ENCODE peak calls at places on chromosomes 13 and 19, in five cellular contexts. Y is cardiac fibroblast, X is SHP77, N is NCI-H146, Z is EH. G is an unnamed sample.

GRCh38 chr13:104984296-104984818 is 1551.1 kb downstream of the EFNB2 start:
- DNase-seq in Y (peak), Z (no peak), X (peak), N (no peak), G (no peak)

GRCh38 chr19:40524133-40524549 is 52.5 kb upstream of the SHKBP1 start:
- DNase-seq in Y (no peak), Z (no peak), N (no peak), X (no peak), G (no peak)

GRCh38 chr13:104737713-104738112 is 1671.5 kb upstream of the SLC10A2 start:
- DNase-seq in N (no peak), X (no peak), Z (no peak), Y (peak), G (no peak)

GRCh38 chr19:48938256-48938655 is 4.8 kb downstream of the DHDH start:
- DNase-seq in N (no peak), Y (no peak), Z (no peak), X (no peak), G (no peak)

GRCh38 chr13:100039740-100040139 is 49.2 kb upstream of the PCCA start:
- DNase-seq in Z (peak), X (no peak), Y (no peak), N (peak), G (no peak)

GRCh38 chr13:46535002-46535401 is 18.0 kb upstream of the LRCH1 start:
- DNase-seq in Z (no peak), X (no peak), Y (no peak), N (no peak), G (no peak)

GRCh38 chr13:76868451-76868850 is 17.8 kb downstream of the KCTD12 start:
- DNase-seq in N (no peak), X (no peak), Y (no peak), Z (no peak), G (no peak)

GRCh38 chr19:6092329-6093286 is 17.7 kb downstream of the RFX2 start:
- DNase-seq in Z (peak), Y (peak), X (peak), N (peak), G (peak)

GRCh38 chr13:36108342-36108741 is 22.8 kb downstream of the DCLK1 start:
- DNase-seq in Y (no peak), X (no peak), N (peak), Z (no peak), G (no peak)

GRCh38 chr13:113859311-113860050 is 4.4 kb downstream of the GAS6 start:
- DNase-seq in Y (no peak), X (no peak), N (no peak), Z (no peak), G (no peak)

GRCh38 chr13:67792151-67792665 is 562.1 kb upstream of the PCDH9 start:
- DNase-seq in N (peak), X (peak), Y (no peak), Z (no peak), G (peak)

GRCh38 chr13:20125129-20125782 is 35.6 kb downstream of the GJA3 start:
- DNase-seq in Y (peak), Z (peak), X (no peak), N (no peak), G (no peak)

GRCh38 chr13:79481685-79482052 is 714 bp downstream of the NDFIP2 start:
- DNase-seq in X (no peak), Y (no peak), N (peak), Z (no peak), G (no peak)

GRCh38 chr13:102203718-102204117 is 198.1 kb downstream of the FGF14 start:
- DNase-seq in Z (no peak), X (no peak), N (no peak), Y (no peak), G (peak)

GRCh38 chr13:59766236-59766635 is 397.5 kb downstream of the DIAPH3 start:
- DNase-seq in Y (no peak), Z (no peak), N (peak), X (no peak), G (no peak)

GRCh38 chr19:5314012-5314906 is 26.4 kb downstream of the PTPRS start:
- DNase-seq in N (no peak), X (no peak), Y (peak), Z (peak), G (no peak)

GRCh38 chr19:9848060-9848459 is 12.9 kb downstream of the PIN1 start:
- DNase-seq in N (no peak), X (no peak), Z (no peak), Y (no peak), G (no peak)

GRCh38 chr13:107907065-107907464 is 308.3 kb downstream of the LIG4 start:
- DNase-seq in X (peak), Y (no peak), Z (no peak), N (no peak), G (no peak)

GRCh38 chr19:41998246-41999020 is 4.4 kb upstream of the ATP1A3 start:
- DNase-seq in X (peak), Y (peak), Z (peak), N (peak), G (peak)

GRCh38 chr19:53917356-53917755 is 8.3 kb downstream of the CACNG7 start:
- DNase-seq in Y (no peak), Z (no peak), N (no peak), X (no peak), G (no peak)

GRCh38 chr19:39967561-39967960 is 3.4 kb upstream of the PSMC4 start:
- DNase-seq in Z (no peak), Y (no peak), N (no peak), X (no peak), G (no peak)

GRCh38 chr13:44364601-44365000 is 9.0 kb upstream of the SERP2 start:
- DNase-seq in Y (peak), N (no peak), Z (peak), X (no peak), G (no peak)

GRCh38 chr19:950352-951066 is 24.7 kb downstream of the ARID3A start:
- DNase-seq in N (no peak), Z (no peak), X (no peak), Y (no peak), G (no peak)

GRCh38 chr19:54208784-54209057 is 8.1 kb downstream of the RPS9 start:
- DNase-seq in X (no peak), Y (no peak), N (no peak), Z (no peak), G (no peak)

GRCh38 chr13:109794095-109794494 is 7.7 kb upstream of the IRS2 start:
- DNase-seq in Y (no peak), N (no peak), Z (no peak), X (no peak), G (no peak)

GRCh38 chr13:25588336-25589060 is 216.7 kb downstream of the ATP8A2 start:
- DNase-seq in N (no peak), X (no peak), Y (no peak), Z (no peak), G (no peak)

GRCh38 chr13:60351326-60351725 is 45.7 kb upstream of the TDRD3 start:
- DNase-seq in X (no peak), N (peak), Z (peak), Y (peak), G (no peak)

GRCh38 chr19:17943284-17944221 is 10.7 kb downstream of the CCDC124 start:
- DNase-seq in Z (no peak), Y (no peak), X (no peak), N (no peak), G (no peak)

GRCh38 chr19:45444318-45445041 is 20.8 kb upstream of the ERCC1 start:
- DNase-seq in Z (peak), N (peak), X (peak), Y (peak), G (peak)

G was measured in COR-L47.